ENCODE peak calls at places on chromosomes 16 and 17, in five cellular contexts. B is stomach, K is GM23338, R is SJCRH30, Q is DND-41. P is an unnamed sample. For H3K36me3 and H3K4me1, the result is how much of the 10 kb centered on the place peaks cover.

GRCh38 chr16:30418350-30419181 is 11.2 kb downstream of the ZNF771 start:
- DNase-seq in B (no peak), K (peak), Q (no peak), R (no peak), P (no peak)

GRCh38 chr16:84299734-84300440 is 5.2 kb downstream of the WFDC1 start:
- DNase-seq in R (no peak), K (peak), B (no peak), Q (no peak), P (no peak)

GRCh38 chr16:81081007-81081406 is 4.0 kb upstream of the C16orf46 start:
- DNase-seq in Q (no peak), B (no peak), R (no peak), K (no peak), P (no peak)

GRCh38 chr16:4404967-4405696 is 11.3 kb downstream of the CORO7 start:
- DNase-seq in Q (no peak), R (no peak), K (no peak), B (no peak), P (peak)

GRCh38 chr17:10130733-10131132 is 67.7 kb downstream of the GAS7 start:
- DNase-seq in K (no peak), Q (no peak), R (no peak), B (no peak), P (no peak)

GRCh38 chr16:27390157-27390556 is 11.8 kb upstream of the IL21R start:
- DNase-seq in K (no peak), B (no peak), R (no peak), Q (no peak), P (no peak)

GRCh38 chr17:51169340-51169739 is 3.1 kb downstream of the NME2 start:
- DNase-seq in B (no peak), K (no peak), R (no peak), Q (no peak), P (no peak)

GRCh38 chr17:58631523-58632323 is 60.1 kb downstream of the TEX14 start:
- DNase-seq in Q (no peak), B (peak), K (peak), R (peak), P (peak)

GRCh38 chr17:7416323-7416722 is 3.8 kb upstream of the SPEM1 start:
- DNase-seq in R (no peak), B (no peak), K (no peak), Q (no peak), P (no peak)

GRCh38 chr16:21654881-21655280 is 2.5 kb upstream of the IGSF6 start:
- DNase-seq in B (no peak), R (no peak), K (no peak), Q (no peak), P (no peak)

GRCh38 chr17:60529806-60530205 is 3.8 kb upstream of the APPBP2 start:
- DNase-seq in B (no peak), Q (no peak), R (no peak), K (no peak), P (no peak)

GRCh38 chr17:19646788-19647696 is 1.5 kb upstream of the ALDH3A2 start:
- DNase-seq in Q (no peak), B (no peak), K (peak), R (no peak), P (no peak)

DNA sequence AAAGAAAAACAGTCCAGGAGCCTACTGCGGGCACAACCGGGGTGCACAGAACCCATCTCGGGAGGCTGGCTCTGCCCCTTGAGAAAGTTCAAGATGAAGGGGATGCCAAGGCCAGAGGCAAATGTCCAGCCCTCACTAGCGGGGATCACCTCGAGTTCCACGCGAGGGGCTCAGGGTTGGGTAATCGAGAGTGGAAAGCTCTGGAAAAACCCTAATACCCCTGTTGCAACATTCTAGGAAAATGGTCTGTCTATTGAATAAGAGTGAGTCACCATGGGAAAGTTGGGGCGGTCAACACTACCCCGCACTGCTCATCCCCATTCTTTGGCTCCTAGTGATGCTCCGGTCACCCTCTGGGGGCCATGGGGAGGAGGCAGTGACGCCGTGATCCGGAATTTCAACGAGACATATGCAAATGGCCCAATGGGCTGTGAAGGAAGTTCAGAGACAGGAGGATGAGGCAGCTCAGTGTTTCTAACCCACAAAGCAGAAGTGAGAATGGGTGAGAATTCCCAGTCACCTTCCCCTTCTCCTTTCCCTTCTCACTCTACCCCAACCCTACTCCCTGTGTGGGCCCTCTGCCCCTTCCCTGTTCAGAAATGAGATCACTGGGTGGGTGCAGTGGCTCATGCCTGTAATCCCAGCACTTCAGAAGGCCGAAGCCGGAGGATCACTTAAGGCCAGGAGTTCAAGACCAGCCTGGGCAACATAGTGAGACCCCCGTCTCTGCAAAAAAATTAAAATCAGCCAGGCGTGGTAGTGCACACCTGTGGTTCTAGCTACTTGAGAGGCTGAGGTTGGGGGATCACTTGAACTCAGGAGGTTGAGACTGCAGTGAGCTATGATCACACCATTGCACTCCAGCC is 22.4 kb downstream of the SOCS3 start:
- DNase-seq in B (no peak), R (no peak), K (no peak), Q (no peak), P (no peak)
- H3K36me3 ChIP-seq in B (under half), R (under half), K (under half), Q (under half), P (under half)

DNA sequence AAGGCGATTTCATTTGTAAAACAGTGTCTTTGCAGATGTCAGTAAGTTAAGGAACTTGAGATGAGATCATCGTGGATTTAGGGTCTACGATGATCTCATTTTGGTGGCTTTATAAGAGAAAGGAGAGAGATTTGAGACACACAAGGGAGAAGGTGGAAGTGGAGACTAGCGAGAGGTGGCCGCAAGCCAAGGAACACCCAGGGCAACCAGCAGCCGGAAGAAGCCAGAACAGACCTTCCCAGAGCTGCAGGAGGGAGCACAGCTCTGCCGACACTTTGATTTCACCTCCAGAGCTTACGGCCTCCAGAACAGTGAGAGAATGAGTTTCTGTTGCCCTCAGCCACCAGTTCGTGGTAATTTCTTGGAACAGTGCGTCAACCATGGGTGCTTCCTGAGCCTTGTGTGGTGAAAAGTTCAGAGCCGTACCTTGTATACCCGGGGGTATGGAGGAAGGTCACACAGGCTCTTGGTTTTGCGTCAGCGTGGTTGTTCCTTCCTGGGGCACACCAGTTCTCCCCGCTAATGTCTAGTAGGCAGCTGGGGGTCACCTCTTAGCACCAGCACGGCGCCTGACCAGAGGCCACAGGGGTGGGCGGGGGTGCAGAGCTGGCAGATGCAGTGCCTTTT is 12.9 kb upstream of the SEC14L1 start:
- DNase-seq in Q (peak), B (peak), K (no peak), R (no peak), P (peak)
- H3K4me1 ChIP-seq in Q (under half), B (half or more), K (under half), R (under half), P (half or more)

GRCh38 chr17:64054304-64054703 is 33.9 kb upstream of the ICAM2 start:
- DNase-seq in Q (no peak), B (no peak), K (no peak), R (no peak), P (no peak)
- H3K36me3 ChIP-seq in Q (under half), B (half or more), K (under half), R (under half), P (half or more)

GRCh38 chr16:56286819-56287218 is 95.5 kb downstream of the GNAO1 start:
- DNase-seq in B (no peak), Q (no peak), K (no peak), R (no peak), P (no peak)
- H3K4me1 ChIP-seq in B (under half), Q (under half), K (under half), R (under half), P (under half)

GRCh38 chr16:67628216-67628615 is 16.7 kb upstream of the CARMIL2 start:
- DNase-seq in B (no peak), Q (no peak), K (no peak), R (no peak), P (no peak)
- H3K36me3 ChIP-seq in B (half or more), Q (half or more), K (under half), R (under half), P (half or more)

GRCh38 chr17:43405861-43406260 is 7.1 kb downstream of the ARL4D start:
- DNase-seq in B (no peak), R (no peak), Q (no peak), K (no peak), P (no peak)
- H3K4me1 ChIP-seq in B (under half), R (under half), Q (under half), K (under half), P (under half)